ENCODE peak calls at places on chromosomes 16 and 17, in nine cellular contexts. One of them, this sample, is unnamed.

GRCh38 chr16:50833929-50834328 is 92.0 kb downstream of the CYLD start:
- DNase-seq in iPS DF 19.7: no peak
- DNase-seq in activated CD4-positive, alpha-beta T cell treated with anti-CD3 and anti-CD28 coated beads, Interleukin-2, amount 50 U/mL, for 1 hour: no peak
- DNase-seq in NCI-H1694: no peak
- DNase-seq in activated naive CD8-positive, alpha-beta T cell treated with anti-CD3 and anti-CD28 coated beads, Interleukin-2, amount 50 U/mL, for 16 hours: no peak
- DNase-seq in fibroblast of lung: no peak
- DNase-seq in endothelial cell of umbilical vein: no peak
- DNase-seq in GDM1: no peak
- DNase-seq in cardiac muscle cell: no peak
- DNase-seq in this sample: no peak

GRCh38 chr17:2054262-2054739 is 602 bp upstream of the HIC1 start:
- DNase-seq in endothelial cell of umbilical vein: peak; percentile 58
- DNase-seq in activated CD4-positive, alpha-beta T cell treated with anti-CD3 and anti-CD28 coated beads, Interleukin-2, amount 50 U/mL, for 1 hour: no peak
- DNase-seq in iPS DF 19.7: no peak
- DNase-seq in cardiac muscle cell: peak; percentile 42
- DNase-seq in GDM1: no peak
- DNase-seq in activated naive CD8-positive, alpha-beta T cell treated with anti-CD3 and anti-CD28 coated beads, Interleukin-2, amount 50 U/mL, for 16 hours: no peak
- DNase-seq in fibroblast of lung: peak; percentile 80
- DNase-seq in NCI-H1694: peak; percentile 27
- DNase-seq in this sample: peak; percentile 74

GRCh38 chr16:82684246-82684645 is 57.5 kb downstream of the CDH13 start:
- DNase-seq in activated CD4-positive, alpha-beta T cell treated with anti-CD3 and anti-CD28 coated beads, Interleukin-2, amount 50 U/mL, for 1 hour: no peak
- DNase-seq in NCI-H1694: no peak
- DNase-seq in endothelial cell of umbilical vein: no peak
- DNase-seq in fibroblast of lung: peak; percentile 73
- DNase-seq in iPS DF 19.7: no peak
- DNase-seq in GDM1: no peak
- DNase-seq in activated naive CD8-positive, alpha-beta T cell treated with anti-CD3 and anti-CD28 coated beads, Interleukin-2, amount 50 U/mL, for 16 hours: no peak
- DNase-seq in cardiac muscle cell: no peak
- DNase-seq in this sample: no peak

GRCh38 chr16:27712251-27712711 is 162.3 kb downstream of the KATNIP start:
- DNase-seq in cardiac muscle cell: no peak
- DNase-seq in GDM1: no peak
- DNase-seq in activated naive CD8-positive, alpha-beta T cell treated with anti-CD3 and anti-CD28 coated beads, Interleukin-2, amount 50 U/mL, for 16 hours: no peak
- DNase-seq in NCI-H1694: no peak
- DNase-seq in activated CD4-positive, alpha-beta T cell treated with anti-CD3 and anti-CD28 coated beads, Interleukin-2, amount 50 U/mL, for 1 hour: no peak
- DNase-seq in fibroblast of lung: no peak
- DNase-seq in endothelial cell of umbilical vein: no peak
- DNase-seq in iPS DF 19.7: no peak
- DNase-seq in this sample: no peak

GRCh38 chr17:50033316-50033715 is 22.6 kb upstream of the ITGA3 start:
- DNase-seq in endothelial cell of umbilical vein: no peak
- DNase-seq in activated CD4-positive, alpha-beta T cell treated with anti-CD3 and anti-CD28 coated beads, Interleukin-2, amount 50 U/mL, for 1 hour: no peak
- DNase-seq in iPS DF 19.7: no peak
- DNase-seq in GDM1: no peak
- DNase-seq in activated naive CD8-positive, alpha-beta T cell treated with anti-CD3 and anti-CD28 coated beads, Interleukin-2, amount 50 U/mL, for 16 hours: no peak
- DNase-seq in cardiac muscle cell: no peak
- DNase-seq in fibroblast of lung: peak; percentile 65
- DNase-seq in NCI-H1694: no peak
- DNase-seq in this sample: no peak

GRCh38 chr17:82143333-82143732 is 45.3 kb upstream of the FASN start:
- DNase-seq in activated naive CD8-positive, alpha-beta T cell treated with anti-CD3 and anti-CD28 coated beads, Interleukin-2, amount 50 U/mL, for 16 hours: no peak
- DNase-seq in activated CD4-positive, alpha-beta T cell treated with anti-CD3 and anti-CD28 coated beads, Interleukin-2, amount 50 U/mL, for 1 hour: no peak
- DNase-seq in NCI-H1694: no peak
- DNase-seq in GDM1: no peak
- DNase-seq in cardiac muscle cell: no peak
- DNase-seq in iPS DF 19.7: no peak
- DNase-seq in fibroblast of lung: no peak
- DNase-seq in endothelial cell of umbilical vein: no peak
- DNase-seq in this sample: no peak

GRCh38 chr16:64094992-64095579 is 1026.8 kb downstream of the CDH11 start:
- DNase-seq in fibroblast of lung: peak; percentile 58
- DNase-seq in activated naive CD8-positive, alpha-beta T cell treated with anti-CD3 and anti-CD28 coated beads, Interleukin-2, amount 50 U/mL, for 16 hours: no peak
- DNase-seq in GDM1: no peak
- DNase-seq in endothelial cell of umbilical vein: no peak
- DNase-seq in iPS DF 19.7: no peak
- DNase-seq in NCI-H1694: no peak
- DNase-seq in cardiac muscle cell: no peak
- DNase-seq in activated CD4-positive, alpha-beta T cell treated with anti-CD3 and anti-CD28 coated beads, Interleukin-2, amount 50 U/mL, for 1 hour: no peak
- DNase-seq in this sample: no peak

GRCh38 chr16:3363793-3364192 is 8.1 kb downstream of the OR2C1 start:
- DNase-seq in fibroblast of lung: no peak
- DNase-seq in GDM1: peak; percentile 14
- DNase-seq in activated naive CD8-positive, alpha-beta T cell treated with anti-CD3 and anti-CD28 coated beads, Interleukin-2, amount 50 U/mL, for 16 hours: no peak
- DNase-seq in cardiac muscle cell: no peak
- DNase-seq in iPS DF 19.7: no peak
- DNase-seq in NCI-H1694: no peak
- DNase-seq in endothelial cell of umbilical vein: no peak
- DNase-seq in activated CD4-positive, alpha-beta T cell treated with anti-CD3 and anti-CD28 coated beads, Interleukin-2, amount 50 U/mL, for 1 hour: no peak
- DNase-seq in this sample: peak; percentile 74

GRCh38 chr17:31792007-31792585 is 66.9 kb downstream of the COPRS start:
- DNase-seq in activated CD4-positive, alpha-beta T cell treated with anti-CD3 and anti-CD28 coated beads, Interleukin-2, amount 50 U/mL, for 1 hour: no peak
- DNase-seq in GDM1: peak; percentile 50
- DNase-seq in NCI-H1694: no peak
- DNase-seq in cardiac muscle cell: no peak
- DNase-seq in activated naive CD8-positive, alpha-beta T cell treated with anti-CD3 and anti-CD28 coated beads, Interleukin-2, amount 50 U/mL, for 16 hours: no peak
- DNase-seq in endothelial cell of umbilical vein: no peak
- DNase-seq in iPS DF 19.7: no peak
- DNase-seq in fibroblast of lung: no peak
- DNase-seq in this sample: no peak

This sample was measured in Karpas-422.